ENCODE peak calls at places on chromosomes 11 and 22, in ten cellular contexts. X is mucosa of descending colon, Q is heart right ventricle, L is omental fat pad, J is right atrium auricular region, Z is astrocyte, E is thoracic aorta, P is transverse colon, U is brain microvascular endothelial cell, B is colonic mucosa. M is an unnamed sample.
A peak's percentile ranks its signal among the peaks of the same experiment; 100 is the strongest.

GRCh38 chr11:30935861-30936260 is 349.7 kb upstream of the MPPED2 start:
- DNase-seq in X (no peak), U (no peak), B (no peak), E (no peak), J (no peak), P (no peak), L (no peak), Q (no peak), Z (peak; percentile 48), M (no peak)

GRCh38 chr22:25365491-25366261 is 146.2 kb downstream of the CRYBB2 start:
- DNase-seq in U (no peak), Q (peak; percentile 44), B (no peak), E (no peak), X (no peak), P (no peak), L (no peak), J (no peak), Z (no peak), M (no peak)

GRCh38 chr22:49525776-49526535 is 301.7 kb downstream of the BRD1 start:
- DNase-seq in B (peak; percentile 23), X (no peak), Z (no peak), P (no peak), J (no peak), Q (no peak), E (no peak), L (no peak), U (no peak), M (no peak)

GRCh38 chr22:36303874-36304273 is 50.9 kb downstream of the APOL1 start:
- DNase-seq in J (no peak), U (no peak), Z (no peak), Q (no peak), P (peak; percentile 64), L (no peak), E (no peak), X (peak; percentile 58), B (peak; percentile 64), M (peak; percentile 28)

GRCh38 chr11:11845551-11845950 is 3.8 kb downstream of the USP47 start:
- DNase-seq in Q (no peak), U (peak; percentile 23), L (no peak), Z (peak; percentile 17), E (no peak), P (no peak), X (no peak), J (no peak), B (no peak), M (no peak)

GRCh38 chr22:38403806-38404205 is 51.2 kb downstream of the KCNJ4 start:
- DNase-seq in E (no peak), P (no peak), L (no peak), J (no peak), Q (no peak), Z (peak; percentile 72), U (no peak), B (no peak), X (no peak), M (no peak)

GRCh38 chr22:49972163-49973017 is 11.8 kb downstream of the PIM3 start:
- DNase-seq in E (peak; percentile 2), J (no peak), X (peak; percentile 35), L (peak; percentile 22), Z (no peak), P (no peak), Q (peak; percentile 30), U (no peak), B (peak; percentile 29), M (no peak)

GRCh38 chr22:26922804-26923203 is 265.4 kb downstream of the MIAT start:
- DNase-seq in E (no peak), J (no peak), P (no peak), U (no peak), Z (no peak), X (no peak), Q (no peak), B (no peak), L (no peak), M (peak; percentile 14)

GRCh38 chr11:15720460-15720859 is 605.7 kb downstream of the INSC start:
- DNase-seq in Z (peak; percentile 10), U (peak; percentile 20), J (no peak), X (no peak), L (no peak), B (no peak), P (no peak), Q (no peak), E (no peak), M (peak; percentile 6)

GRCh38 chr22:27937453-27937852 is 18.4 kb upstream of the PITPNB start:
- DNase-seq in J (no peak), Q (no peak), U (no peak), L (no peak), E (no peak), X (no peak), P (no peak), Z (no peak), B (no peak), M (no peak)

GRCh38 chr22:40525250-40525884 is 111.2 kb downstream of the MRTFA start:
- DNase-seq in E (no peak), L (peak; percentile 56), J (no peak), X (peak; percentile 71), B (peak; percentile 60), P (peak; percentile 51), Z (no peak), Q (peak; percentile 50), U (peak; percentile 46), M (peak; percentile 65)

GRCh38 chr11:67367014-67367835 is 6.2 kb downstream of the CLCF1 start:
- DNase-seq in Z (no peak), P (peak; percentile 40), E (no peak), L (no peak), X (no peak), J (no peak), Q (no peak), U (no peak), B (peak; percentile 60), M (peak; percentile 59)

GRCh38 chr22:19085233-19086043 is 36.8 kb downstream of the DGCR2 start:
- DNase-seq in U (peak; percentile 25), Z (no peak), E (no peak), L (no peak), P (no peak), J (peak; percentile 38), X (no peak), B (no peak), Q (no peak), M (peak; percentile 38)

GRCh38 chr11:116727990-116728389 is 44.8 kb downstream of the BUD13 start:
- DNase-seq in P (no peak), X (no peak), Z (no peak), J (no peak), U (no peak), E (no peak), B (no peak), L (no peak), Q (no peak), M (no peak)
- TF ChIP-seq CTCF in P (no peak), X (no peak), Z (no peak), J (no peak), U (no peak), E (no peak), B (no peak), L (no peak), Q (no peak), M (no peak)

GRCh38 chr11:12961615-12962014 is 47.5 kb upstream of the RASSF10 start:
- DNase-seq in Z (no peak), P (no peak), U (no peak), E (no peak), J (no peak), X (no peak), L (no peak), Q (no peak), B (no peak), M (no peak)
- TF ChIP-seq CTCF in Z (no peak), P (no peak), U (peak; percentile 27), E (no peak), J (no peak), X (no peak), L (no peak), Q (no peak), B (no peak), M (no peak)

GRCh38 chr22:31096637-31097274 is 10.6 kb downstream of the SELENOM start:
- DNase-seq in U (no peak), Z (no peak), B (no peak), E (no peak), P (no peak), Q (no peak), J (no peak), X (no peak), L (no peak), M (no peak)

GRCh38 chr22:31097941-31098632 is 9.3 kb downstream of the SELENOM start:
- DNase-seq in J (no peak), U (no peak), Q (peak; percentile 17), E (no peak), X (no peak), Z (no peak), L (no peak), B (no peak), P (no peak), M (no peak)

GRCh38 chr22:31099841-31100761 is 7.3 kb downstream of the SELENOM start:
- DNase-seq in P (no peak), Q (no peak), J (no peak), E (no peak), L (no peak), X (no peak), U (no peak), Z (no peak), B (no peak), M (no peak)

GRCh38 chr22:31099386-31099785 is 8.0 kb downstream of the SELENOM start:
- DNase-seq in J (no peak), E (no peak), Z (no peak), U (no peak), B (peak; percentile 14), Q (no peak), X (no peak), P (no peak), L (no peak), M (no peak)

GRCh38 chr22:31098633-31099110 is 8.7 kb downstream of the SELENOM start:
- DNase-seq in J (no peak), P (peak; percentile 64), L (no peak), X (peak; percentile 75), B (peak; percentile 66), U (no peak), Q (peak; percentile 58), E (no peak), Z (no peak), M (no peak)
- TF ChIP-seq CTCF in J (no peak), P (no peak), L (no peak), X (no peak), B (no peak), U (peak; percentile 9), Q (no peak), E (no peak), Z (no peak), M (no peak)

DNA sequence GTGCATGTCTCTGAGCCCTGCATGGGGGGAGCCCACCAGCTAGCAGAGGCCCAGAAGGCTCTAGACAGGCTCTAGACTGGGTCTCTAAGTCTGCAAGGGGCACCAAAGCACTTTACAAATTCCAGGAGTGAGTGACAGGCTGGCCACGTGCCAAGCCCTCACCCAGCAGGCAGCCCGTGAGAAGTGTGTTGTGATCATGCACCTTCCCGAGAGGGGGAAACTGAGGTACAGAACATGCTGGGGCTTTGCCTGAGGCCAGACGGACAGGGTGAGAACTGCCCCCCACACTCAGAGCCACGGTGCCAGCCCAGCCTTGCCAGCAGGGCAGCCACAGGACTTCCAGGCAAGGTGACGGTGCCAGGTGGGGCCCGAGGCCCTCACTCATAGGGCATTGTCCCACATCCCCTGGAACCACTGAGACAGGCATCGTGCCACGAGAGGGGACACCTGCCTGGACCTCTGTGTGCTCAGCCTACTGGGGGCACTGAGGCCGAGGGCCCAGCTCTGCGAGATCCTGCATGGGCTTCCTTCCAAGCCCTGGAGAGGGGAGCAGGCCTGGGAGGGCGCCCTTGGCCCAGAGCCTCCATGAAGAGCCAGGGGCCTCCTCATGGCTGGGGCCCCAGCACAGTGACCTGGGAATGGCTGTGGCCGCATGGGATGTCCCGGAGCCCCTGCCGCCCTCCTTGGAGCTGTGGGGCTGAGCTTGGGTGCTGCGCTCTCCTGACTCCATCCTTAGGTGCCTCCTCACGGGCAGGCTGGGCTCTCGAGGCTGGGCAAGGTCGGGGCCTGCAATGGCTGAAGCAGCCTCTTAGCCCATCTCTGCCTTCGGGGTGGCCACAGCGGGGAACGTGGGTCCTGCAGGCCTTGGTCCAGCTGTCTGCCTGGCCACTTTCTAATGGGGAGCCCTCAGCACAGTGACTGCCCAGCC is 121.5 kb downstream of the KCNQ1OT1 start:
- DNase-seq in L (no peak), U (no peak), B (no peak), X (no peak), Q (peak; percentile 14), Z (no peak), J (no peak), P (peak; percentile 8), E (no peak), M (no peak)
- TF ChIP-seq CTCF in L (no peak), U (no peak), B (no peak), X (no peak), Q (no peak), Z (no peak), J (no peak), P (no peak), E (no peak), M (no peak)

M was measured in MCF 10A.